ENCODE peak calls at places on chromosomes 2 and 18, in nine cellular contexts. I is left ventricle myocardium superior; S is NCI-H187; T is amygdala; W is activated CD4-positive, CD25-positive, alpha-beta regulatory T cell; X is HFFc6; G is ACHN; A is left ventricle myocardium inferior; V is endothelial cell. Z is an unnamed sample.

GRCh38 chr18:51952844-51953243 is 387.2 kb upstream of the DCC start:
- DNase-seq in I (no peak), S (no peak), T (no peak), W (no peak), X (no peak), G (no peak), A (no peak), V (no peak), Z (no peak)

GRCh38 chr18:70296289-70296688 is 7.4 kb downstream of the SOCS6 start:
- DNase-seq in I (peak; percentile 50), S (no peak), T (no peak), W (no peak), X (no peak), G (peak; percentile 29), A (peak; percentile 41), V (no peak), Z (no peak)

GRCh38 chr2:65329551-65329950 is 101.9 kb downstream of the ACTR2 start:
- DNase-seq in I (no peak), S (no peak), T (no peak), W (no peak), X (no peak), G (no peak), A (no peak), V (no peak), Z (no peak)

GRCh38 chr2:42877532-42877931 is 85.1 kb upstream of the HAAO start:
- DNase-seq in I (no peak), S (no peak), T (no peak), W (no peak), X (no peak), G (no peak), A (no peak), V (no peak), Z (no peak)

GRCh38 chr18:76399613-76400391 is 95.2 kb downstream of the ZNF516 start:
- DNase-seq in I (no peak), S (no peak), T (no peak), W (no peak), X (no peak), G (no peak), A (no peak), V (no peak), Z (no peak)

GRCh38 chr18:79241755-79242154 is 154.0 kb upstream of the NFATC1 start:
- DNase-seq in I (peak; percentile 36), S (no peak), T (no peak), W (no peak), X (no peak), G (no peak), A (no peak), V (no peak), Z (no peak)

GRCh38 chr18:21448301-21448700 is 152.2 kb downstream of the ESCO1 start:
- DNase-seq in I (no peak), S (no peak), T (no peak), W (no peak), X (no peak), G (no peak), A (no peak), V (no peak), Z (no peak)

GRCh38 chr2:101533611-101534601 is 59.0 kb upstream of the RFX8 start:
- DNase-seq in I (peak; percentile 31), S (no peak), T (peak; percentile 94), W (no peak), X (no peak), G (no peak), A (no peak), V (no peak), Z (no peak)

GRCh38 chr2:10017313-10017941 is 25.9 kb upstream of the KLF11 start:
- DNase-seq in I (no peak), S (no peak), T (no peak), W (no peak), X (no peak), G (no peak), A (no peak), V (no peak), Z (no peak)

GRCh38 chr2:127015106-127015910 is 91.6 kb downstream of the BIN1 start:
- DNase-seq in I (no peak), S (no peak), T (no peak), W (no peak), X (no peak), G (no peak), A (no peak), V (no peak), Z (no peak)

GRCh38 chr2:238079874-238080327 is 19.1 kb downstream of the SCLY start:
- DNase-seq in I (no peak), S (no peak), T (no peak), W (no peak), X (no peak), G (no peak), A (no peak), V (no peak), Z (no peak)

GRCh38 chr2:98912221-98912851 is 23.7 kb downstream of the CRACDL start:
- DNase-seq in I (peak; percentile 46), S (no peak), T (peak; percentile 78), W (no peak), X (peak; percentile 78), G (peak; percentile 94), A (no peak), V (no peak), Z (peak; percentile 90)

GRCh38 chr18:67669993-67670671 is 153.6 kb upstream of the DSEL start:
- DNase-seq in I (no peak), S (no peak), T (no peak), W (no peak), X (peak; percentile 87), G (no peak), A (no peak), V (no peak), Z (no peak)

GRCh38 chr2:28445448-28446258 is 50.2 kb upstream of the PLB1 start:
- DNase-seq in I (no peak), S (no peak), T (peak; percentile 10), W (no peak), X (peak; percentile 96), G (peak; percentile 96), A (no peak), V (no peak), Z (peak; percentile 83)

GRCh38 chr2:200905618-200906296 is 16.6 kb downstream of the NIF3L1 start:
- DNase-seq in I (peak; percentile 77), S (no peak), T (peak; percentile 65), W (peak; percentile 8), X (peak; percentile 69), G (peak; percentile 81), A (peak; percentile 69), V (peak; percentile 69), Z (peak; percentile 63)

GRCh38 chr2:71798266-71799012 is 345.1 kb downstream of the DYSF start:
- DNase-seq in I (peak; percentile 52), S (no peak), T (no peak), W (no peak), X (peak; percentile 18), G (peak; percentile 57), A (no peak), V (peak; percentile 69), Z (peak; percentile 70)

GRCh38 chr2:232875256-232876070 is 5.4 kb downstream of the SNORC start:
- DNase-seq in I (no peak), S (no peak), T (peak; percentile 53), W (no peak), X (no peak), G (peak; percentile 20), A (no peak), V (peak; percentile 37), Z (no peak)

GRCh38 chr2:1727101-1727771 is 17.1 kb downstream of the PXDN start:
- DNase-seq in I (no peak), S (peak; percentile 84), T (no peak), W (no peak), X (no peak), G (no peak), A (peak; percentile 25), V (no peak), Z (peak; percentile 62)

GRCh38 chr2:7999683-8000476 is 682.0 kb upstream of the ID2 start:
- DNase-seq in I (no peak), S (no peak), T (no peak), W (no peak), X (no peak), G (no peak), A (no peak), V (no peak), Z (no peak)

GRCh38 chr2:10241641-10242430 is 60.9 kb upstream of the HPCAL1 start:
- DNase-seq in I (no peak), S (no peak), T (no peak), W (no peak), X (no peak), G (no peak), A (peak; percentile 9), V (no peak), Z (no peak)

GRCh38 chr2:120759543-120760331 is 24.1 kb downstream of the GLI2 start:
- DNase-seq in I (peak; percentile 13), S (no peak), T (no peak), W (no peak), X (no peak), G (no peak), A (no peak), V (no peak), Z (no peak)

GRCh38 chr2:230347659-230348305 is 20.8 kb downstream of the SP140L start:
- DNase-seq in I (no peak), S (no peak), T (no peak), W (peak; percentile 7), X (no peak), G (peak; percentile 20), A (no peak), V (no peak), Z (no peak)

GRCh38 chr18:58045265-58046086 is 1.4 kb downstream of the NEDD4L start:
- DNase-seq in I (peak; percentile 41), S (peak; percentile 44), T (peak; percentile 73), W (no peak), X (no peak), G (peak; percentile 63), A (no peak), V (peak; percentile 40), Z (peak; percentile 35)

GRCh38 chr2:199315299-199316179 is 142.2 kb downstream of the SATB2 start:
- DNase-seq in I (no peak), S (no peak), T (no peak), W (no peak), X (no peak), G (peak; percentile 53), A (no peak), V (peak; percentile 43), Z (no peak)

Z was measured in HTR-8/SVneo.